ENCODE peak calls at places on chromosomes 11 and 22, in six cellular contexts. V, D, X, N, G and C are unnamed samples.

GRCh38 chr11:68441466-68442230 is 18.9 kb upstream of the PPP6R3 start:
- DNase-seq in D (no peak), X (no peak), N (no peak), V (peak), G (peak), C (no peak)

GRCh38 chr11:3159296-3160190 is 5.6 kb downstream of the OSBPL5 start:
- DNase-seq in X (no peak), G (no peak), D (peak), N (no peak), V (no peak), C (no peak)

GRCh38 chr11:48064306-48064705 is 83.9 kb downstream of the PTPRJ start:
- DNase-seq in V (peak), X (no peak), D (no peak), G (no peak), N (no peak), C (peak)

GRCh38 chr11:13135385-13136271 is 126.5 kb downstream of the RASSF10 start:
- DNase-seq in X (no peak), V (peak), G (no peak), N (peak), D (no peak), C (peak)

GRCh38 chr11:67492801-67493547 is 10.1 kb downstream of the AIP start:
- DNase-seq in D (no peak), V (no peak), G (no peak), X (no peak), N (no peak), C (no peak)

GRCh38 chr11:40384991-40385390 is 1074.5 kb downstream of the LRRC4C start:
- DNase-seq in G (no peak), N (no peak), D (no peak), V (peak), X (no peak), C (no peak)

GRCh38 chr11:69013009-69013951 is at the start of gene MRGPRF:
- DNase-seq in D (no peak), G (no peak), N (no peak), X (peak), V (peak), C (peak)

GRCh38 chr11:33847251-33847650 is 44.6 kb downstream of the LMO2 start:
- DNase-seq in V (no peak), X (no peak), G (no peak), D (no peak), N (no peak), C (no peak)

GRCh38 chr11:66970808-66971442 is 4.2 kb upstream of the C11orf86 start:
- DNase-seq in N (peak), V (peak), X (peak), D (no peak), G (peak), C (peak)

GRCh38 chr11:6611092-6612007 is 666 bp downstream of the TAF10 start:
- DNase-seq in D (peak), N (peak), G (no peak), V (no peak), X (no peak), C (peak)

GRCh38 chr11:12200359-12201015 is 90.1 kb downstream of the MICAL2 start:
- DNase-seq in D (no peak), G (no peak), X (peak), N (peak), V (peak), C (peak)

GRCh38 chr11:126956664-126957063 is 43.9 kb downstream of the KIRREL3 start:
- DNase-seq in G (no peak), V (no peak), N (no peak), D (no peak), X (no peak), C (no peak)

GRCh38 chr11:27468209-27468608 is 4.4 kb downstream of the LGR4 start:
- DNase-seq in N (peak), D (no peak), X (no peak), G (peak), V (peak), C (peak)

GRCh38 chr11:57597971-57598830 is 716 bp downstream of the SERPING1 start:
- DNase-seq in G (no peak), V (peak), N (no peak), X (peak), D (no peak), C (peak)

GRCh38 chr11:83070044-83070877 is 1.4 kb downstream of the RAB30 start:
- DNase-seq in D (no peak), N (peak), X (no peak), G (no peak), V (peak), C (peak)

GRCh38 chr11:65215441-65216076 is 33.8 kb downstream of the CAPN1 start:
- DNase-seq in X (no peak), V (no peak), G (no peak), N (no peak), D (no peak), C (no peak)

GRCh38 chr22:49331223-49331815 is 496.4 kb downstream of the BRD1 start:
- DNase-seq in X (no peak), V (no peak), D (no peak), G (no peak), N (no peak), C (no peak)

GRCh38 chr11:47186076-47186936 is at the start of gene PACSIN3:
- DNase-seq in G (no peak), X (no peak), D (no peak), N (peak), V (no peak), C (no peak)

GRCh38 chr22:22817468-22818201 is 70.0 kb upstream of the IGLL5 start:
- DNase-seq in D (no peak), G (no peak), N (no peak), X (no peak), V (no peak), C (no peak)

GRCh38 chr11:78560066-78560597 is 14.5 kb downstream of the NARS2 start:
- DNase-seq in X (no peak), G (no peak), N (no peak), V (no peak), D (no peak), C (no peak)

GRCh38 chr11:8671242-8671641 is 11.2 kb downstream of the TRIM66 start:
- DNase-seq in G (peak), V (peak), N (peak), X (peak), D (no peak), C (peak)

GRCh38 chr11:9386086-9386485 is 1.6 kb downstream of the IPO7 start:
- DNase-seq in V (no peak), D (no peak), N (no peak), G (no peak), X (no peak), C (no peak)

GRCh38 chr22:46078241-46079092 is 71.9 kb upstream of the PPARA start:
- DNase-seq in N (peak), V (peak), G (no peak), X (no peak), D (no peak), C (peak)

GRCh38 chr11:111524056-111524455 is 9.5 kb downstream of the HOATZ start:
- DNase-seq in X (no peak), D (no peak), N (peak), G (no peak), V (no peak), C (no peak)

GRCh38 chr22:39534591-39535301 is 2.2 kb upstream of the RPS19BP1 start:
- DNase-seq in V (peak), N (peak), G (no peak), X (no peak), D (peak), C (peak)
- H3K4me3 ChIP-seq in V (no peak), N (no peak), G (no peak), X (no peak), D (peak), C (no peak)

GRCh38 chr22:41245917-41246499 is 5.3 kb upstream of the CHADL start:
- DNase-seq in V (no peak), D (peak), G (no peak), N (no peak), X (no peak), C (no peak)
- TF ChIP-seq CTCF in V (no peak), D (no peak), G (peak), N (peak), X (no peak), C (no peak)

GRCh38 chr11:1460994-1461805 is 25.4 kb downstream of the MOB2 start:
- DNase-seq in N (no peak), D (no peak), X (no peak), G (no peak), V (no peak), C (no peak)
- H3K4me3 ChIP-seq in N (no peak), D (no peak), X (peak), G (no peak), V (no peak), C (no peak)

DNA sequence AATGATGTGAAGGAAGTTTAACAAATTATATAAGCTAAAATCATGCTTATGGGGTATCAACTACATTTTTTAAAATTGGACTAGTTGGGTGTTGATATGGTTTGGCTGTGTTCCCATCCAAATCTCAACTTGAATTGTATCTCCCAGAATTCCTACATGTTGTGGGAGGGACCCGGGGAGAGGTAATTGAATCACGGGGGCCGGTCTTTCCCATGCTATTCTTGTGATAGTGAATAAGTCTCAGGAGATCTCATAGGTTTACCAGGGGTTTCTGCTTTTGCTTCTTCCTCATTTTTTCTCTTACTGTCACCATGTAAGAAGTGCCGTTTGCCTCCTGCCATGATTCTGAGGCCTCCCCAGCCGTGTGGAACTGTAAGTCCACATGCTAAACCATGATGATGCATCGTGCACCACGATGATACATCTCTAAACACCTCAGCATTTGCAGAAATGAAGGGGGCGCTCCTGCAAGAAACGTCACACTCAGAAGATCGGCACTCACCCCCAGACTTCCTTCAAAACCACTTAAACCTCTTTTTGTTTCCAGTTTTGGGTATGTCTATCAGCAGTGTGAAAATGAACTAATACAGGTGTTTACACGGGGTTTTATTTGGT is 340.0 kb downstream of the SHANK2 start:
- DNase-seq in G (peak), V (no peak), N (no peak), X (no peak), D (no peak), C (no peak)
- TF ChIP-seq CTCF in G (no peak), V (no peak), N (no peak), X (no peak), D (no peak), C (no peak)

GRCh38 chr11:120256178-120256577 is 16.2 kb downstream of the POU2F3 start:
- DNase-seq in G (no peak), N (no peak), V (no peak), D (no peak), X (no peak), C (no peak)

GRCh38 chr11:120255519-120255866 is 15.6 kb downstream of the POU2F3 start:
- DNase-seq in X (no peak), G (no peak), N (no peak), V (no peak), D (no peak), C (no peak)

GRCh38 chr11:120256779-120257178 is 16.8 kb downstream of the POU2F3 start:
- DNase-seq in X (no peak), V (no peak), D (no peak), G (no peak), N (no peak), C (no peak)

GRCh38 chr11:120257346-120257745 is 17.4 kb downstream of the POU2F3 start:
- DNase-seq in G (no peak), N (no peak), V (no peak), D (no peak), X (no peak), C (no peak)

DNA sequence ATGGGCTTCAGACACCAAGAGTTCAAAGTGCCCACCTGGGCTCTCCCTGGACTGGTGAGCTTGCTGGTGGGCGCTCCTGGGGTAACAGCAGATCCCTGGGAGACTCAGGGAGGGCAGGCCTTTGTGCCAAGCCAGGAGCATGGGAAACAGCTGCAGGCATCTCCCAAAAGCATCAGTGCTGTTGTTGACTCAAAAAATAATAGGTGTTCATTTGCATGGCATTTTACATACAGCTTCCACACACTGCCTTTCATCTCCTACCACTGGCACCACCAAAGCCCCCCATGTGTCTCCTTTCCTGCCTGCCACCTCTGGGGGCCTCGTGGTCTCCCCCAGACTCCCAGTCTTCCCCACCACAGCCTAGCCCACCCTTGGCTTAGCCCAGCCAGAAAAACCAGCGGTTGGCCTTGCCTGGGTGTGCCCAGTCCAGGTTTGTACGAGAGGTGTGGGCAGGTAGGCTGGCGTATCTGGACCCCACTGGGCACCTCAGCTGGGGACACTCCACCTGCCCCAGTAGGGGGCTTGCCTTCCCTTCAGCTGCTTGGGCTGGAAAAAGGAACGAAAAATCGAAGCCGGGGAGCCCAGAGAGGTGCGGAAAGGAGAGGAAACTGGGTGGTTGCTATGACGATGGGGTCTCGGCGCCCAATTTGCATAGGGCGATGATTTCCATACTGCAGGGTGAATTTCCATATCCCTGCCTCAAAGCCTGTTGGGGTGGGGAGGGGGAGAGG is 15.0 kb downstream of the POU2F3 start:
- DNase-seq in N (no peak), X (no peak), G (no peak), D (no peak), V (no peak), C (no peak)
- H3K4me3 ChIP-seq in N (no peak), X (no peak), G (no peak), D (no peak), V (no peak), C (no peak)

GRCh38 chr22:31995807-31996206 is 47.3 kb upstream of the SLC5A1 start:
- DNase-seq in X (no peak), G (no peak), N (peak), D (no peak), V (no peak), C (no peak)

GRCh38 chr22:32000171-32000570 is 42.9 kb upstream of the SLC5A1 start:
- DNase-seq in X (no peak), N (no peak), V (no peak), G (no peak), D (no peak), C (no peak)

GRCh38 chr22:31998784-31999435 is 44.2 kb upstream of the SLC5A1 start:
- DNase-seq in V (no peak), G (no peak), N (no peak), X (no peak), D (no peak), C (no peak)

GRCh38 chr22:31995046-31995445 is 48.0 kb upstream of the SLC5A1 start:
- DNase-seq in X (no peak), D (no peak), N (no peak), G (no peak), V (no peak), C (no peak)
- TF ChIP-seq CTCF in X (no peak), D (no peak), N (peak), G (no peak), V (no peak), C (no peak)